ENCODE peak calls at places on chromosomes 12 and 14, in ten cellular contexts. R is ascending aorta; A is spleen; U is sigmoid colon; Y is A549; B is PC-9; E is fibroblast of lung; G is neuronal stem cell; X is CD4-positive, CD25-positive, alpha-beta regulatory T cell; Q is WERI-Rb-1. W is an unnamed sample.

GRCh38 chr12:121748218-121748570 is 35.6 kb downstream of the TMEM120B start:
- DNase-seq in R (no peak), A (no peak), U (no peak), Y (peak; percentile 92), B (no peak), E (no peak), G (no peak), X (no peak), Q (peak; percentile 35), W (no peak)

GRCh38 chr12:83527700-83528281 is 841.1 kb downstream of the TMTC2 start:
- DNase-seq in R (no peak), A (no peak), U (no peak), Y (no peak), B (no peak), E (no peak), G (no peak), X (no peak), Q (no peak), W (no peak)

GRCh38 chr12:124543052-124543590 is 24.3 kb downstream of the NCOR2 start:
- DNase-seq in R (no peak), A (peak; percentile 77), U (no peak), Y (peak; percentile 60), B (no peak), E (no peak), G (no peak), X (peak; percentile 36), Q (no peak), W (no peak)

GRCh38 chr14:69152181-69152943 is 557 bp downstream of the DCAF5 start:
- DNase-seq in R (no peak), A (peak; percentile 84), U (no peak), Y (peak; percentile 32), B (no peak), E (peak; percentile 51), G (peak; percentile 42), X (peak; percentile 76), Q (peak; percentile 57), W (no peak)

GRCh38 chr14:100341301-100342031 is 18.3 kb downstream of the SLC25A47 start:
- DNase-seq in R (peak; percentile 68), A (peak; percentile 74), U (no peak), Y (peak; percentile 60), B (no peak), E (peak; percentile 78), G (no peak), X (no peak), Q (no peak), W (no peak)

GRCh38 chr12:57008113-57008687 is 1.9 kb upstream of the ZBTB39 start:
- DNase-seq in R (no peak), A (no peak), U (no peak), Y (peak; percentile 79), B (peak; percentile 51), E (peak; percentile 54), G (peak; percentile 23), X (peak; percentile 82), Q (no peak), W (no peak)

GRCh38 chr14:38199076-38199475 is 8.6 kb upstream of the SSTR1 start:
- DNase-seq in R (no peak), A (no peak), U (no peak), Y (no peak), B (no peak), E (no peak), G (no peak), X (no peak), Q (no peak), W (no peak)

GRCh38 chr12:27331299-27331926 is 1.2 kb upstream of the BMAL2 start:
- DNase-seq in R (no peak), A (no peak), U (no peak), Y (peak; percentile 83), B (peak; percentile 98), E (peak; percentile 97), G (no peak), X (peak; percentile 65), Q (no peak), W (no peak)

GRCh38 chr12:109239179-109239578 is 69.9 kb downstream of the FOXN4 start:
- DNase-seq in R (no peak), A (no peak), U (peak; percentile 32), Y (no peak), B (no peak), E (no peak), G (no peak), X (no peak), Q (no peak), W (no peak)

GRCh38 chr12:48032597-48032996 is 28.3 kb upstream of the COL2A1 start:
- DNase-seq in R (no peak), A (no peak), U (no peak), Y (no peak), B (no peak), E (peak; percentile 5), G (no peak), X (no peak), Q (no peak), W (no peak)
- H3K27ac ChIP-seq in R (no peak overlapping the region), A (no peak overlapping the region), U (no peak overlapping the region), Y (no peak overlapping the region), B (no peak overlapping the region), E (no peak overlapping the region), G (no peak overlapping the region), X (no peak overlapping the region), Q (no peak overlapping the region), W (no peak overlapping the region)

GRCh38 chr12:91778938-91779400 is 366.7 kb downstream of the BTG1 start:
- DNase-seq in R (no peak), A (no peak), U (peak; percentile 70), Y (peak; percentile 96), B (peak; percentile 97), E (peak; percentile 93), G (no peak), X (peak; percentile 90), Q (no peak), W (peak; percentile 39)
- H3K4me3 ChIP-seq in R (no peak overlapping the region), A (no peak overlapping the region), U (no peak overlapping the region), Y (peak overlapping the region; percentile 25), B (peak overlapping the region; percentile 22), E (peak overlapping the region; percentile 4), G (no peak overlapping the region), X (peak overlapping the region; percentile 77), Q (no peak overlapping the region), W (no peak overlapping the region)

GRCh38 chr14:47763188-47763854 is 87.9 kb upstream of the MDGA2 start:
- DNase-seq in R (no peak), A (no peak), U (no peak), Y (no peak), B (no peak), E (no peak), G (no peak), X (no peak), Q (no peak), W (no peak)
- H3K9me3 ChIP-seq in R (no peaks in the 10 kb centered on the region), A (peaks cover 8% of the 10 kb centered on the region), U (no peaks in the 10 kb centered on the region), Y (no peaks in the 10 kb centered on the region), B (no peaks in the 10 kb centered on the region), E (no peaks in the 10 kb centered on the region), G (no peaks in the 10 kb centered on the region), X (no peaks in the 10 kb centered on the region), Q (no peaks in the 10 kb centered on the region), W (no peaks in the 10 kb centered on the region)

GRCh38 chr12:82182601-82183000 is 175.6 kb downstream of the CCDC59 start:
- DNase-seq in R (no peak), A (no peak), U (no peak), Y (no peak), B (no peak), E (peak; percentile 67), G (no peak), X (no peak), Q (no peak), W (no peak)
- H3K27ac ChIP-seq in R (no peak overlapping the region), A (no peak overlapping the region), U (no peak overlapping the region), Y (no peak overlapping the region), B (no peak overlapping the region), E (no peak overlapping the region), G (no peak overlapping the region), X (no peak overlapping the region), Q (no peak overlapping the region), W (no peak overlapping the region)

GRCh38 chr14:49980027-49980426 is 87.1 kb downstream of the ARF6 start:
- DNase-seq in R (no peak), A (no peak), U (no peak), Y (no peak), B (no peak), E (no peak), G (no peak), X (no peak), Q (no peak), W (no peak)

GRCh38 chr14:49982082-49982481 is 89.2 kb downstream of the ARF6 start:
- DNase-seq in R (no peak), A (no peak), U (no peak), Y (no peak), B (no peak), E (peak; percentile 59), G (no peak), X (no peak), Q (no peak), W (no peak)

GRCh38 chr14:49984419-49984818 is 91.5 kb downstream of the ARF6 start:
- DNase-seq in R (no peak), A (no peak), U (no peak), Y (no peak), B (no peak), E (peak; percentile 57), G (no peak), X (no peak), Q (no peak), W (no peak)

GRCh38 chr14:49986344-49987014 is 93.6 kb downstream of the ARF6 start:
- DNase-seq in R (no peak), A (no peak), U (no peak), Y (no peak), B (no peak), E (peak; percentile 72), G (no peak), X (no peak), Q (no peak), W (no peak)

GRCh38 chr14:49982522-49982951 is 89.7 kb downstream of the ARF6 start:
- DNase-seq in R (no peak), A (no peak), U (no peak), Y (peak; percentile 45), B (peak; percentile 93), E (peak; percentile 94), G (no peak), X (no peak), Q (no peak), W (no peak)
- H3K4me3 ChIP-seq in R (peak overlapping the region; percentile 53), A (no peak overlapping the region), U (no peak overlapping the region), Y (peak overlapping the region; percentile 11), B (peak overlapping the region; percentile 49), E (no peak overlapping the region), G (no peak overlapping the region), X (peak overlapping the region; percentile 49), Q (no peak overlapping the region), W (no peak overlapping the region)